ENCODE peak calls at places on chromosomes 5 and 9, in seven cellular contexts. One of them, this sample, is unnamed.
A peak's percentile ranks its signal among the peaks of the same experiment; 100 is the strongest.

GRCh38 chr9:6931913-6932312 is 174.1 kb downstream of the KDM4C start:
- DNase-seq in NCI-H1694 treated with DMSO at 0.1 percent for 48 hours: no peak
- DNase-seq in nephron progenitor cell: no peak
- DNase-seq in HuH-7: no peak
- DNase-seq in NCI-H2029: no peak
- DNase-seq in cardiac septum: no peak
- DNase-seq in stimulated activated CD8-positive, alpha-beta memory T cell treated with anti-CD3 and anti-CD28 coated beads, Interleukin-4, amount 100 ng/mL, for 4 hours: peak; percentile 2
- DNase-seq in this sample: no peak

GRCh38 chr9:106885451-106885850 is 22.5 kb downstream of the ZNF462 start:
- DNase-seq in HuH-7: no peak
- DNase-seq in cardiac septum: no peak
- DNase-seq in nephron progenitor cell: no peak
- DNase-seq in NCI-H1694 treated with DMSO at 0.1 percent for 48 hours: no peak
- DNase-seq in stimulated activated CD8-positive, alpha-beta memory T cell treated with anti-CD3 and anti-CD28 coated beads, Interleukin-4, amount 100 ng/mL, for 4 hours: no peak
- DNase-seq in NCI-H2029: no peak
- DNase-seq in this sample: no peak

GRCh38 chr5:54673523-54674225 is 156.1 kb downstream of the SNX18 start:
- DNase-seq in NCI-H2029: no peak
- DNase-seq in cardiac septum: peak; percentile 88
- DNase-seq in stimulated activated CD8-positive, alpha-beta memory T cell treated with anti-CD3 and anti-CD28 coated beads, Interleukin-4, amount 100 ng/mL, for 4 hours: no peak
- DNase-seq in nephron progenitor cell: no peak
- DNase-seq in HuH-7: no peak
- DNase-seq in NCI-H1694 treated with DMSO at 0.1 percent for 48 hours: no peak
- DNase-seq in this sample: no peak

GRCh38 chr5:77741608-77742007 is 34.5 kb downstream of the TBCA start:
- DNase-seq in cardiac septum: no peak
- DNase-seq in HuH-7: no peak
- DNase-seq in NCI-H1694 treated with DMSO at 0.1 percent for 48 hours: no peak
- DNase-seq in nephron progenitor cell: no peak
- DNase-seq in NCI-H2029: no peak
- DNase-seq in stimulated activated CD8-positive, alpha-beta memory T cell treated with anti-CD3 and anti-CD28 coated beads, Interleukin-4, amount 100 ng/mL, for 4 hours: no peak
- DNase-seq in this sample: no peak

GRCh38 chr5:82160948-82161347 is 117.2 kb downstream of the RPS23 start:
- DNase-seq in NCI-H1694 treated with DMSO at 0.1 percent for 48 hours: no peak
- DNase-seq in stimulated activated CD8-positive, alpha-beta memory T cell treated with anti-CD3 and anti-CD28 coated beads, Interleukin-4, amount 100 ng/mL, for 4 hours: no peak
- DNase-seq in NCI-H2029: no peak
- DNase-seq in nephron progenitor cell: no peak
- DNase-seq in cardiac septum: no peak
- DNase-seq in HuH-7: no peak
- DNase-seq in this sample: no peak

GRCh38 chr5:66595877-66596790 is at the start of gene MAST4:
- DNase-seq in NCI-H1694 treated with DMSO at 0.1 percent for 48 hours: peak; percentile 65
- DNase-seq in cardiac septum: peak; percentile 94
- DNase-seq in stimulated activated CD8-positive, alpha-beta memory T cell treated with anti-CD3 and anti-CD28 coated beads, Interleukin-4, amount 100 ng/mL, for 4 hours: no peak
- DNase-seq in nephron progenitor cell: peak; percentile 96
- DNase-seq in HuH-7: peak; percentile 96
- DNase-seq in NCI-H2029: peak; percentile 86
- DNase-seq in this sample: peak; percentile 93

GRCh38 chr9:82961504-82962125 is 101.3 kb downstream of the RASEF start:
- DNase-seq in NCI-H2029: peak; percentile 88
- DNase-seq in NCI-H1694 treated with DMSO at 0.1 percent for 48 hours: peak; percentile 83
- DNase-seq in cardiac septum: no peak
- DNase-seq in stimulated activated CD8-positive, alpha-beta memory T cell treated with anti-CD3 and anti-CD28 coated beads, Interleukin-4, amount 100 ng/mL, for 4 hours: no peak
- DNase-seq in HuH-7: peak; percentile 62
- DNase-seq in nephron progenitor cell: peak; percentile 83
- DNase-seq in this sample: peak; percentile 85

GRCh38 chr5:143573568-143574170 is 170.2 kb upstream of the NR3C1 start:
- DNase-seq in HuH-7: no peak
- DNase-seq in cardiac septum: no peak
- DNase-seq in NCI-H1694 treated with DMSO at 0.1 percent for 48 hours: no peak
- DNase-seq in nephron progenitor cell: no peak
- DNase-seq in NCI-H2029: no peak
- DNase-seq in stimulated activated CD8-positive, alpha-beta memory T cell treated with anti-CD3 and anti-CD28 coated beads, Interleukin-4, amount 100 ng/mL, for 4 hours: no peak
- DNase-seq in this sample: no peak

GRCh38 chr5:126007841-126008240 is 415.4 kb upstream of the GRAMD2B start:
- DNase-seq in HuH-7: no peak
- DNase-seq in cardiac septum: no peak
- DNase-seq in NCI-H2029: no peak
- DNase-seq in NCI-H1694 treated with DMSO at 0.1 percent for 48 hours: no peak
- DNase-seq in stimulated activated CD8-positive, alpha-beta memory T cell treated with anti-CD3 and anti-CD28 coated beads, Interleukin-4, amount 100 ng/mL, for 4 hours: no peak
- DNase-seq in nephron progenitor cell: no peak
- DNase-seq in this sample: no peak